ENCODE peak calls at places on chromosomes 5 and 9, in seven cellular contexts. Q is IMR-90, F is uterus, T is Peyer's patch, O is transverse colon, A is A549, E is HCT116. G is an unnamed sample.

GRCh38 chr5:67578011-67578410 is 381.4 kb upstream of the CD180 start:
- DNase-seq in O (no peak), F (no peak), A (no peak), T (no peak), E (no peak), Q (no peak), G (no peak)

GRCh38 chr5:118891252-118891651 is 97.1 kb downstream of the DTWD2 start:
- DNase-seq in T (no peak), O (no peak), Q (no peak), A (no peak), E (no peak), F (no peak), G (no peak)

GRCh38 chr9:21096172-21096900 is 18.6 kb upstream of the IFNB1 start:
- DNase-seq in E (no peak), O (no peak), F (no peak), Q (peak; percentile 61), A (no peak), T (no peak), G (no peak)

GRCh38 chr5:59640411-59640810 is 253.1 kb downstream of the PDE4D start:
- DNase-seq in F (no peak), O (no peak), T (peak; percentile 48), A (no peak), Q (no peak), E (no peak), G (no peak)

GRCh38 chr5:154479160-154479943 is 1.3 kb upstream of the HAND1 start:
- DNase-seq in A (no peak), E (no peak), O (no peak), Q (no peak), F (no peak), T (no peak), G (no peak)

GRCh38 chr9:14365667-14366066 is 51.7 kb upstream of the NFIB start:
- DNase-seq in O (no peak), T (no peak), F (no peak), A (no peak), E (no peak), Q (peak; percentile 55), G (no peak)

GRCh38 chr5:158877124-158877581 is 222.6 kb downstream of the EBF1 start:
- DNase-seq in O (no peak), Q (no peak), F (no peak), A (peak; percentile 16), E (no peak), T (no peak), G (no peak)

GRCh38 chr5:83701886-83702285 is 18.8 kb downstream of the HAPLN1 start:
- DNase-seq in F (no peak), A (no peak), T (no peak), O (no peak), E (no peak), Q (peak; percentile 6), G (no peak)

GRCh38 chr9:112861638-112862555 is 28.8 kb downstream of the SLC46A2 start:
- DNase-seq in O (peak; percentile 20), F (no peak), Q (peak; percentile 67), A (no peak), E (no peak), T (no peak), G (no peak)

GRCh38 chr5:160649304-160649703 is 202.7 kb downstream of the ATP10B start:
- DNase-seq in O (peak; percentile 35), A (no peak), Q (no peak), E (no peak), T (no peak), F (no peak), G (no peak)

GRCh38 chr9:90807006-90807405 is 5.4 kb downstream of the SYK start:
- DNase-seq in Q (no peak), A (no peak), F (no peak), E (no peak), T (no peak), O (no peak), G (no peak)
- H3K4me1 ChIP-seq in Q (no peaks in the 10 kb centered on the region), A (peaks cover 1% of the 10 kb centered on the region), F (no peaks in the 10 kb centered on the region), E (peaks cover 5% of the 10 kb centered on the region), T (peaks cover 16% of the 10 kb centered on the region), O (no peaks in the 10 kb centered on the region), G (no peaks in the 10 kb centered on the region)

DNA sequence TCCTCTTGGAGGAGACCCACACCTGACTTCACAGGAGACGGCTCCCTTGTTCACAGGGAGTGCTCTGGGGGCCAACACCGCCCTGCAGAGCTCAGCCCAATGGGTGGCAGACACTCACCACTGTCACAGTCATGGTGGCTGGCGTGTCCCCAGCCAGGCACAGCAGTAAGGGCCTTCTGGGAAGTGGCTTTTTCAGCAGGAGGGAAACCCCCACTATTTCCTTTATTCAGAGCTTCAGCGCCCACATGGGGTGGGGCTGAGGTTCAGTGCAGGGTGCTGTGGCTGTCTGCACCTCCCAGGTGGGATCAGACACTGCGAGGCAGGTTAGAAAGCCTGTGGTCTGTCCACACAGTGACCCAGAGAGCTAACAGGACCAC is 3.6 kb upstream of the SNAPC4 start:
- DNase-seq in O (no peak), Q (no peak), F (no peak), A (no peak), E (no peak), T (no peak), G (no peak)
- TF ChIP-seq POLR2A in O (no peak), Q (no peak), F (no peak), A (no peak), E (no peak), T (no peak), G (no peak)

DNA sequence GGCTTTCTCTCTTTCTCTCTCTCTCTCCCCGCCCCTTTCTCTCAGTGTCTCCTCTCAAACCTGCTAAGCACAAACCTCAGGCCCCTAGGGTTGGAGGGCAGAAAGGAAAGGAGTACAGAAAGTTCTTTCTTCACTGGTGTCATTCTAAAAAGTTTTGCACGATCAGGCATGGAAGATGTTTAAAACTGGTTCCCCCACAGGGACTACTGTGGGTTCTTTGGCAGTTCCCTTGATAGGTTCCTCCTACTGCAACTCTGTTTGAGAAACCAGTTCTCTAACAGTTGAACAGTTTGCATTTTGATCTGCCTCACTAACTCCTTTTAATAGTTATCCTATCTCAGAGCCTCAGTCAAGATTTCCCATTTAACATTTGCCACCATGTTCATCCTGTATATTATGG is 82.9 kb downstream of the CDO1 start:
- DNase-seq in E (no peak), A (no peak), Q (no peak), F (no peak), O (no peak), T (no peak), G (no peak)
- H3K4me1 ChIP-seq in E (no peaks in the 10 kb centered on the region), A (no peaks in the 10 kb centered on the region), Q (no peaks in the 10 kb centered on the region), F (no peaks in the 10 kb centered on the region), O (no peaks in the 10 kb centered on the region), T (no peaks in the 10 kb centered on the region), G (no peaks in the 10 kb centered on the region)

DNA sequence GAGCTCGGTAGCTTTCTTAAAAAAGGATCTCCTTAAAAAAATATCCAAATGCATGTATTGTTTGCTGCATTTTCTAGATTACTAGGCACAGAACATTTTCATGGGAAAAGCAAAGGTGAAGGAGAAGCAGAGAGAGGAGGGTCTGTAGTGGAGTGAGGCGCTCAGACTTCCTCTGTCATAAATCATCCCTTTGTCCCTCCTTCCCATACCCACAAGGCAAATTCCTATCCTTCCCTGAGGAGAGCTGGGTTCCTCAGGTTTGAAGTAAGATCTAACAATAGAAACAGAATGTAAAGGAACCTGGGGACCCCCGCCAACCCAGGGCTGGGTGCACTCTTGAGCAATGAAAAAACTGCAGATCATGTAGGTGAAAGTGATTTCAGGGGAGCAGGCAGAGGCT is 149.2 kb upstream of the ANKH start:
- DNase-seq in T (no peak), E (no peak), A (no peak), F (no peak), Q (no peak), O (no peak), G (no peak)
- TF ChIP-seq POLR2A in T (no peak), E (no peak), A (no peak), F (no peak), Q (no peak), O (no peak), G (no peak)

DNA sequence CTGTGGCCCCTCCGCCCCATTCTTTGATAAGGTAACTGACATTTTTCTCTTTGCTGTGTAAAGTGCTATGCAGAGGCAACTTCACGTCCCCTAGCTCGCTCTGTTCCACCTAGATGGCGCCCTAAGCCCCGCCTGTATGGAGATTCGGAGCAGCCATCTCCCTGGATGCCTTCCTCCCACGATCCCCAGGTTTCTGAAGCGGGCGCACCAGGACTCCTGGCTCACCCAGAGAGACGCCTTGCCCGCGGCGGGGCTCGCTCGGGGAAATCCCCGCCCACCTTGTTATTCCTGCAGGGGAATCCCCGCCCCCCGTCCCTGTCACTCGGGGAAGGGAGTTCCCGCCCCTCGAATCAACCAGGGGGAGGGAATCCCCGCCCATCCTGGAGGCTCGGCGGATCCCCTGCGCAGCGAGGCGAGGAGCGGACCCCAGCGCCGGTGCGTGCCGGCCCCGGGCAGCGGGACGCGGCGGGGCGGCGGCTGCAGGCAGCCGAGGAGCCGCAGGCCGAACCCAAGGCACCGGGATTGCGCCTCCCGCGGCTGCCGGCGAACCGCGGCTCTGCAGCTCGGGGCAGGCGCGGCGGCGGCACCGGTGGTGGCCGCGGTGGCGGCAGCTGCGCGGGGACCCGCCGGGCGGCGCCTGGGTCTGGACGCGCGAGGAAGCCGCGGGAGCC is at the start of gene PDZD2:
- DNase-seq in O (peak; percentile 60), T (peak; percentile 70), Q (peak; percentile 46), E (peak; percentile 48), F (peak; percentile 80), A (peak; percentile 65), G (peak; percentile 85)
- H3K4me1 ChIP-seq in O (peaks cover 9% of the 10 kb centered on the region), T (no peaks in the 10 kb centered on the region), Q (no peaks in the 10 kb centered on the region), E (peaks cover 14% of the 10 kb centered on the region), F (no peaks in the 10 kb centered on the region), A (peaks cover 7% of the 10 kb centered on the region), G (peaks cover 3% of the 10 kb centered on the region)

DNA sequence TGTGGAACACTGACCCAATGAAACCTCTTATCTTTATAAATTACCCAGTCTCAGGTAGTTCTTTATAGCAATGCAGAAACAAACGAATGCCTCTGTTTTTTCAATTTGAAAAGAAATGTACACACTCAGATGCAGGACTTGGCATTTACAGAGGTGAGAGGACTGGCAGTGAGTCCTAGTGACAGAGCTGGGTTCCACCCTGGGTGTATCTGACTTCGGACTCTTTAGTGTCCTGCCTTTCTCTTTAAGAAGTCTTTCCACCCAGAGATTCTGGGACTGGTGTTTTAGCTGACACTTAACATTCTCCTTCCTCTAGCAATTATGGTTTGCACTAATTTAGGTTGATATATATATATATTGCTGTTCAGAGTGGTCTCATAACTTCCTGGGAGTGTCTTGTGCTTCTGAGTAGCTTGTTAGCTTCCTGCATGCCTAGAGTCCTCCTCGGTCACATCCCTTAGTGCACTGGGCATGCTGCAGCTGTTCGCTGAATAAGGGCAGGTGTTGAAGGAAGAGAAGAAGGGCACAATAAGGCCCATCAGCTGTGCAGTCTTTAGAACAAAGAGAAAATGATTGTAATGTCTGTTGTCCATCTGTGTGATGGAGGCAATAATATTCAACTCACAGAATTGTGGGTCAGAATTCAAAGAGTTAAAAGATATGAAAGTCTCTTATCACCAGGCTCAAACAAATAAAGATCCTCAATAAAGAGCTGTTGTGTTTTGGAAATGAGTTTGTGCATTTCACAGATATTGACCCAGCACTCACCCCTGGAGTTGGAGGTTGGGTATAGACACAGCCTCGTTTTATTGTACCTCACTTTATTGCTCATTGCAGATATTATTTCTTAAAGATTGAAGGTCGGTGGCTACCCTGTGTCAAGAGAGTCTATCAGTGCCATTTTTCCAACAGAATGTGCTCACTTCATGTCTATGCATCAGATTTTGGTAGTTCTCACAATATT is 187.1 kb downstream of the TRIM32 start:
- DNase-seq in A (no peak), T (no peak), Q (no peak), E (no peak), F (no peak), O (no peak), G (no peak)
- TF ChIP-seq POLR2A in A (no peak), T (no peak), Q (no peak), E (no peak), F (no peak), O (no peak), G (no peak)